ENCODE peak calls at places on chromosomes 13 and 19, in five cellular contexts. X, Q, K, Z and Y are unnamed samples.

GRCh38 chr19:55305491-55305890 is 19.6 kb downstream of the TMEM150B start:
- DNase-seq in X (no peak), Q (peak), K (no peak), Z (no peak), Y (peak)

GRCh38 chr19:47506459-47506858 is 8.4 kb downstream of the NAPA start:
- DNase-seq in X (no peak), Q (no peak), K (no peak), Z (no peak), Y (no peak)

GRCh38 chr19:1295169-1296012 is 9.7 kb downstream of the EFNA2 start:
- DNase-seq in X (no peak), Q (no peak), K (no peak), Z (no peak), Y (no peak)

GRCh38 chr13:80454245-80454644 is 113.3 kb upstream of the SPRY2 start:
- DNase-seq in X (peak), Q (no peak), K (peak), Z (no peak), Y (no peak)

GRCh38 chr13:24613755-24614154 is 66.5 kb upstream of the ATP12A start:
- DNase-seq in X (no peak), Q (no peak), K (no peak), Z (no peak), Y (no peak)

GRCh38 chr13:76225815-76226489 is 589.8 kb downstream of the LMO7 start:
- DNase-seq in X (peak), Q (no peak), K (peak), Z (no peak), Y (no peak)

GRCh38 chr13:23414682-23415081 is 18.8 kb downstream of the SACS start:
- DNase-seq in X (no peak), Q (no peak), K (no peak), Z (no peak), Y (no peak)

GRCh38 chr13:60261432-60262351 is 98.0 kb upstream of the DIAPH3 start:
- DNase-seq in X (no peak), Q (no peak), K (no peak), Z (no peak), Y (no peak)

GRCh38 chr13:113620036-113620435 is 35.5 kb downstream of the TFDP1 start:
- DNase-seq in X (no peak), Q (no peak), K (no peak), Z (no peak), Y (no peak)

GRCh38 chr19:7153008-7153407 is 83.5 kb downstream of the ZNF557 start:
- DNase-seq in X (no peak), Q (no peak), K (peak), Z (no peak), Y (no peak)

GRCh38 chr19:6071840-6072239 is 38.5 kb downstream of the RFX2 start:
- DNase-seq in X (no peak), Q (no peak), K (no peak), Z (no peak), Y (no peak)

GRCh38 chr13:53408306-53408705 is 379.7 kb downstream of the OLFM4 start:
- DNase-seq in X (no peak), Q (no peak), K (no peak), Z (no peak), Y (no peak)

GRCh38 chr13:99012539-99012938 is 34.7 kb upstream of the DOCK9 start:
- DNase-seq in X (no peak), Q (no peak), K (no peak), Z (no peak), Y (no peak)

GRCh38 chr19:3985643-3986259 is 488 bp upstream of the EEF2 start:
- DNase-seq in X (no peak), Q (no peak), K (no peak), Z (no peak), Y (no peak)

GRCh38 chr19:18440421-18440877 is 2.5 kb upstream of the ISYNA1 start:
- DNase-seq in X (no peak), Q (no peak), K (no peak), Z (no peak), Y (peak)

GRCh38 chr13:109007946-109008345 is 378.5 kb downstream of the MYO16 start:
- DNase-seq in X (peak), Q (no peak), K (no peak), Z (no peak), Y (no peak)

GRCh38 chr13:97124237-97124636 is 97.9 kb upstream of the MBNL2 start:
- DNase-seq in X (no peak), Q (no peak), K (no peak), Z (no peak), Y (no peak)

GRCh38 chr19:11539495-11540365 is 1.1 kb downstream of the CNN1 start:
- DNase-seq in X (peak), Q (no peak), K (peak), Z (no peak), Y (no peak)

GRCh38 chr19:39778763-39779162 is at the start of gene LEUTX:
- DNase-seq in X (no peak), Q (no peak), K (no peak), Z (no peak), Y (no peak)

GRCh38 chr19:19160489-19161035 is 9.5 kb downstream of the MEF2B start:
- DNase-seq in X (no peak), Q (no peak), K (no peak), Z (no peak), Y (no peak)

GRCh38 chr13:46553521-46553885 is 533 bp downstream of the LRCH1 start:
- DNase-seq in X (no peak), Q (no peak), K (no peak), Z (no peak), Y (no peak)

GRCh38 chr13:109945206-109945960 is 159.0 kb upstream of the IRS2 start:
- DNase-seq in X (peak), Q (no peak), K (peak), Z (peak), Y (no peak)

GRCh38 chr13:100214886-100215285 is 126.0 kb downstream of the PCCA start:
- DNase-seq in X (peak), Q (no peak), K (peak), Z (peak), Y (no peak)

GRCh38 chr13:29918845-29919244 is 68.4 kb upstream of the UBL3 start:
- DNase-seq in X (peak), Q (no peak), K (peak), Z (no peak), Y (no peak)

GRCh38 chr13:40503966-40504591 is 162.4 kb downstream of the FOXO1 start:
- DNase-seq in X (peak), Q (no peak), K (peak), Z (no peak), Y (no peak)

GRCh38 chr19:33697766-33698165 is 76.0 kb downstream of the CHST8 start:
- DNase-seq in X (no peak), Q (no peak), K (no peak), Z (no peak), Y (no peak)

GRCh38 chr19:33978286-33978685 is 181.6 kb downstream of the KCTD15 start:
- DNase-seq in X (no peak), Q (no peak), K (no peak), Z (no peak), Y (no peak)

GRCh38 chr19:40791996-40792395 is 7.0 kb upstream of the EGLN2 start:
- DNase-seq in X (no peak), Q (no peak), K (no peak), Z (no peak), Y (no peak)

GRCh38 chr19:4310247-4311121 is 6.1 kb downstream of the FSD1 start:
- DNase-seq in X (no peak), Q (no peak), K (no peak), Z (no peak), Y (no peak)

GRCh38 chr13:39810091-39810877 is 154.8 kb downstream of the COG6 start:
- DNase-seq in X (no peak), Q (no peak), K (no peak), Z (no peak), Y (no peak)

GRCh38 chr13:93559718-93560117 is 333.1 kb downstream of the GPC6 start:
- DNase-seq in X (peak), Q (no peak), K (peak), Z (peak), Y (no peak)

GRCh38 chr13:104984296-104984818 is 1551.1 kb downstream of the EFNB2 start:
- DNase-seq in X (peak), Q (peak), K (peak), Z (no peak), Y (no peak)

GRCh38 chr19:18626906-18627305 is 9.9 kb upstream of the KLHL26 start:
- DNase-seq in X (no peak), Q (no peak), K (no peak), Z (no peak), Y (no peak)

GRCh38 chr19:17424743-17425365 is 5.0 kb downstream of the MVB12A start:
- DNase-seq in X (peak), Q (no peak), K (peak), Z (no peak), Y (peak)
- TF ChIP-seq CTCF in X (peak), Q (no peak), K (peak), Z (peak), Y (peak)

GRCh38 chr13:111153279-111153976 is 38.3 kb downstream of the ARHGEF7 start:
- DNase-seq in X (peak), Q (peak), K (peak), Z (peak), Y (peak)
- TF ChIP-seq CTCF in X (peak), Q (no peak), K (peak), Z (no peak), Y (no peak)

GRCh38 chr19:50277966-50278580 is 51.1 kb downstream of the KCNC3 start:
- DNase-seq in X (no peak), Q (no peak), K (no peak), Z (no peak), Y (no peak)
- TF ChIP-seq CTCF in X (no peak), Q (no peak), K (no peak), Z (no peak), Y (no peak)

DNA sequence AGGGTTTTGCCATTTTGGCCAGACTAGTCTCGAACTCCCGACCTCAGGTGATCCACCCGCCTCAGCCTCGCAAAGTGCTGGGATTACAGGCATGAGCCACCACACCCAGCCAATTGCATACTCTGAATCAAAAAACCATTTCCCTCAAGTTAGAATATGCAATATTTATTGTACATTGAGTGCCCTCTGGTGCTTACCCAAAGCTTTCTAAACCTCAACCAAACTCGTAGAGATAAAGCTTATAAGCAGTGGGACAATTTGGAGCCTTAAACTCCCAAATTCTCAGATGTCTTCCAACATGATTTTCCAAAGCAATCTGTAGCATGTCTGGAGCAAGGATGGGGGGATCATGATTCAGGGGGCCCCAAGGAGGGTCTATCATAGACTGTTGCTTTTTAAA is 22.4 kb downstream of the RFXAP start:
- DNase-seq in X (no peak), Q (no peak), K (peak), Z (no peak), Y (no peak)
- TF ChIP-seq CTCF in X (peak), Q (no peak), K (peak), Z (no peak), Y (peak)

DNA sequence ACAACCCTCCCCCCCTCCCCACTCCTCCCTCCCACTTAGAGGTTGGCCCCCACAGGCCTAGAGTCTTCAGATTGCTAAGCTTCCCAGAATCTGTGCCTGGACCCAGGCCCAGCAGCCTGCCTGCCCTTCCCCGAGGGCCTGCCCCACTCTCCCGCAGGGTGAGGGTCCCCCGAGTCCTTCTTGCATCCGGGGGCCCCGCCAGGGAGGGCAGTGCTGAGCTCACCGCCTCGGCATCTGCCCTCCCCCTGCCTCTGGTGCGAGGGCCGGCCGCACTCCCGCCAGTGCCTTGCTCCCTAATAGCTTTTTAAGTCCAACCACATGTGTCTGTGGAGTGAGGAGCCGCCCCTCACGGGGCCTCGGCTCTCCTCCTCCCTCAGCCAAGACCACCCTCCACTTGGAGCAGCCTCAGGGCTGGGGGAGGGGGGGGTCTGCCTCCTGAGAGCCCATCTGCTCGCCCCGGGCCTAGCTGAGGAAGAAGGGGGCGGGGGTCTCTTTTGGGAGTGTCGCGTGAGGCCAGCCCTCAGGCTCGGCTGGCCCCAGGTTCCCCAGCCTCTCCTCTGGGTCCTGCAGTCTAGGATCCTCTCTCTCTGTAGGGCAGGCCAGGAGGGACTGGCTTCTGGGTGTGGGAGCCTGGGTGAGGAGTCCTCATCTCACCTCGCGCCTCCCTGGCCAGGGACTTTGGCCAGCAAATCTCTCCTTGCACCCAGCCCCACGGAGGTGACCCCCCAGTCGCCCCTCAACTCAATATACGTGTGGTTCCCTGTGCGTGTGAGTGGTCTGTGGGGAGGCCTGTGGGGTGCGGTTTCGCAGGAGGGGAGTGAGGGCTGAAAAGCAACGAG is 47.2 kb downstream of the LYL1 start:
- DNase-seq in X (peak), Q (no peak), K (peak), Z (peak), Y (no peak)
- TF ChIP-seq CTCF in X (peak), Q (no peak), K (no peak), Z (peak), Y (no peak)